ENCODE peak calls at places on chromosomes 16 and 17, in ten cellular contexts. L is ecto neural progenitor cell; G is foreskin fibroblast; P is iris pigment epithelial cell; Q is AG04450; W is naive thymus-derived CD4-positive, alpha-beta T cell; N is H54; F is CD4-positive, alpha-beta T cell; S is frontal cortex; V is upper lobe of left lung. J is an unnamed sample.
A peak's percentile ranks its signal among the peaks of the same experiment; 100 is the strongest.

GRCh38 chr17:50276588-50277356 is 2.5 kb downstream of the TMEM92 start:
- DNase-seq in Q (no peak), L (no peak), N (no peak), P (no peak), W (no peak), S (no peak), V (no peak), G (no peak), F (no peak), J (no peak)

GRCh38 chr16:27962197-27962596 is 101.3 kb downstream of the GSG1L start:
- DNase-seq in Q (no peak), P (no peak), G (no peak), W (no peak), N (no peak), V (no peak), L (no peak), S (no peak), F (no peak), J (no peak)

GRCh38 chr16:10153993-10154788 is 28.0 kb downstream of the GRIN2A start:
- DNase-seq in L (no peak), S (no peak), G (no peak), F (no peak), Q (no peak), V (no peak), N (no peak), W (no peak), P (no peak), J (no peak)

GRCh38 chr17:75864448-75864871 is 9.3 kb upstream of the WBP2 start:
- DNase-seq in F (no peak), V (peak; percentile 82), L (no peak), G (peak; percentile 79), N (peak; percentile 60), P (peak; percentile 82), W (no peak), Q (peak; percentile 82), S (peak; percentile 24), J (peak; percentile 91)

GRCh38 chr17:47621293-47622178 is 28.2 kb upstream of the KPNB1 start:
- DNase-seq in G (peak; percentile 89), P (peak; percentile 96), F (no peak), V (no peak), N (peak; percentile 87), Q (peak; percentile 69), S (no peak), L (peak; percentile 61), W (no peak), J (peak; percentile 96)

GRCh38 chr17:70314506-70314905 is 145.2 kb downstream of the KCNJ2 start:
- DNase-seq in P (peak; percentile 59), G (no peak), S (no peak), L (no peak), V (peak; percentile 23), Q (no peak), F (no peak), N (no peak), W (no peak), J (no peak)

GRCh38 chr16:50632927-50633800 is 47.9 kb downstream of the SNX20 start:
- DNase-seq in G (no peak), P (no peak), L (no peak), V (no peak), Q (no peak), S (no peak), F (no peak), N (no peak), W (no peak), J (no peak)

GRCh38 chr16:64951681-64952080 is 170.2 kb downstream of the CDH11 start:
- DNase-seq in N (no peak), S (no peak), Q (no peak), G (no peak), P (no peak), V (no peak), L (no peak), F (no peak), W (no peak), J (no peak)

GRCh38 chr16:84862804-84863484 is 43.2 kb downstream of the CRISPLD2 start:
- DNase-seq in L (no peak), P (no peak), F (no peak), G (no peak), Q (no peak), W (no peak), V (no peak), N (no peak), S (no peak), J (no peak)

GRCh38 chr17:68491864-68492263 is 20.4 kb upstream of the PRKAR1A start:
- DNase-seq in W (no peak), F (no peak), L (no peak), Q (no peak), P (no peak), G (peak; percentile 9), V (peak; percentile 77), N (no peak), S (no peak), J (no peak)

GRCh38 chr16:68015681-68016080 is at the start of gene DPEP2NB:
- DNase-seq in W (no peak), V (no peak), Q (no peak), P (no peak), N (no peak), G (no peak), L (no peak), F (no peak), S (no peak), J (no peak)

GRCh38 chr17:82241183-82241925 is 12.5 kb downstream of the SLC16A3 start:
- DNase-seq in P (peak; percentile 64), Q (no peak), W (no peak), S (no peak), V (peak; percentile 93), G (peak; percentile 94), N (peak; percentile 84), F (no peak), L (no peak), J (peak; percentile 69)

GRCh38 chr16:49345829-49346228 is 27.8 kb upstream of the C16orf78 start:
- DNase-seq in N (peak; percentile 21), P (no peak), G (no peak), F (no peak), V (peak; percentile 3), L (no peak), W (no peak), Q (no peak), S (no peak), J (no peak)

GRCh38 chr17:19799796-19800195 is 51.7 kb upstream of the ALDH3A1 start:
- DNase-seq in F (no peak), P (no peak), V (no peak), L (no peak), W (no peak), G (no peak), Q (no peak), N (no peak), S (no peak), J (no peak)

GRCh38 chr17:1997587-1998425 is 27.3 kb downstream of the RTN4RL1 start:
- DNase-seq in G (peak; percentile 36), Q (no peak), F (no peak), W (no peak), N (no peak), V (peak; percentile 51), L (peak; percentile 87), S (no peak), P (no peak), J (no peak)

GRCh38 chr17:33500141-33500540 is 207.0 kb upstream of the ASIC2 start:
- DNase-seq in G (no peak), S (no peak), N (no peak), L (no peak), Q (no peak), V (no peak), P (no peak), F (no peak), W (no peak), J (no peak)

GRCh38 chr17:40097931-40098845 is 2.2 kb downstream of the NR1D1 start:
- DNase-seq in L (no peak), F (no peak), Q (no peak), W (no peak), G (peak; percentile 84), S (no peak), V (peak; percentile 95), N (no peak), P (peak; percentile 57), J (no peak)

GRCh38 chr16:56722200-56722842 is 7.6 kb upstream of the NUP93 start:
- DNase-seq in G (no peak), L (no peak), P (no peak), Q (no peak), W (no peak), S (no peak), F (no peak), V (no peak), N (no peak), J (no peak)

GRCh38 chr17:75404739-75405364 is 626 bp downstream of the GRB2 start:
- DNase-seq in W (peak; percentile 36), G (peak; percentile 58), Q (no peak), L (no peak), N (peak; percentile 48), F (peak; percentile 40), P (peak; percentile 40), V (peak; percentile 40), S (no peak), J (peak; percentile 36)

GRCh38 chr17:38749222-38750043 is 1.3 kb upstream of the PCGF2 start:
- DNase-seq in W (no peak), P (peak; percentile 63), N (peak; percentile 74), Q (no peak), F (no peak), V (peak; percentile 93), S (peak; percentile 36), G (peak; percentile 90), L (peak; percentile 92), J (peak; percentile 63)

GRCh38 chr16:10694830-10695229 is at the start of gene TEKT5:
- DNase-seq in W (no peak), Q (no peak), L (no peak), P (no peak), S (no peak), N (no peak), G (no peak), V (no peak), F (no peak), J (no peak)

GRCh38 chr16:17246974-17247718 is 223.6 kb downstream of the XYLT1 start:
- DNase-seq in Q (no peak), W (no peak), N (no peak), S (no peak), P (no peak), L (no peak), V (no peak), G (no peak), F (no peak), J (no peak)

GRCh38 chr16:56294599-56294998 is 103.3 kb downstream of the GNAO1 start:
- DNase-seq in V (no peak), G (peak; percentile 14), N (no peak), L (no peak), P (peak; percentile 70), F (no peak), S (no peak), W (no peak), Q (peak; percentile 45), J (peak; percentile 88)

GRCh38 chr16:67872131-67872630 is 671 bp upstream of the EDC4 start:
- DNase-seq in W (no peak), N (no peak), S (no peak), V (no peak), P (no peak), G (no peak), Q (no peak), L (no peak), F (no peak), J (no peak)

GRCh38 chr16:24689128-24689527 is 40.3 kb upstream of the TNRC6A start:
- DNase-seq in L (peak; percentile 58), N (no peak), P (peak; percentile 68), S (no peak), W (no peak), F (no peak), G (peak; percentile 77), V (no peak), Q (no peak), J (peak; percentile 48)

J was measured in astrocyte of the spinal cord.